ENCODE peak calls at places on chromosomes 11 and 22, in eight cellular contexts. I, A, N, T, V, H, D and S are unnamed samples.

GRCh38 chr11:8040261-8040920 is 40.6 kb upstream of the TUB start:
- DNase-seq in V (peak), I (no peak), D (no peak), N (no peak), T (no peak), A (no peak), H (no peak), S (no peak)

GRCh38 chr11:13415201-13415600 is 47.8 kb downstream of the BTBD10 start:
- DNase-seq in A (no peak), T (no peak), I (no peak), V (peak), N (no peak), D (no peak), H (no peak), S (no peak)

GRCh38 chr22:47014636-47014930 is 252.1 kb downstream of the TBC1D22A start:
- DNase-seq in V (no peak), H (no peak), I (no peak), T (no peak), N (no peak), D (no peak), A (no peak), S (no peak)

GRCh38 chr22:48441553-48441850 is 1386.2 kb downstream of the BRD1 start:
- DNase-seq in H (no peak), N (no peak), T (no peak), D (no peak), A (no peak), I (no peak), V (no peak), S (no peak)

GRCh38 chr22:20458530-20459151 is 21.0 kb upstream of the SCARF2 start:
- DNase-seq in D (no peak), V (no peak), N (no peak), T (no peak), A (no peak), H (no peak), I (no peak), S (no peak)

GRCh38 chr11:10407749-10408472 is 47.2 kb upstream of the AMPD3 start:
- DNase-seq in N (no peak), A (no peak), D (peak), I (peak), H (no peak), V (no peak), T (no peak), S (no peak)

GRCh38 chr11:114166389-114166788 is 106.9 kb downstream of the ZBTB16 start:
- DNase-seq in V (peak), I (no peak), T (no peak), A (no peak), D (no peak), N (no peak), H (no peak), S (no peak)

GRCh38 chr22:43446037-43446803 is 34.4 kb downstream of the MPPED1 start:
- DNase-seq in N (no peak), I (no peak), H (no peak), V (no peak), D (no peak), A (no peak), T (no peak), S (no peak)

GRCh38 chr11:117020287-117020686 is 77.9 kb downstream of the SIK3 start:
- DNase-seq in V (no peak), A (no peak), H (no peak), I (no peak), T (no peak), N (no peak), D (no peak), S (no peak)

GRCh38 chr22:25853902-25854301 is 111.9 kb downstream of the MYO18B start:
- DNase-seq in A (no peak), I (no peak), D (no peak), T (no peak), V (no peak), H (no peak), N (no peak), S (no peak)

GRCh38 chr11:116927163-116927772 is 89.8 kb upstream of the APOA1 start:
- DNase-seq in N (no peak), T (no peak), D (no peak), I (no peak), A (no peak), H (peak), V (peak), S (no peak)

GRCh38 chr22:37177221-37177620 is 10.8 kb downstream of the C1QTNF6 start:
- DNase-seq in V (no peak), A (no peak), N (no peak), H (no peak), I (no peak), T (no peak), D (no peak), S (no peak)

GRCh38 chr11:76791861-76792260 is 8.7 kb downstream of the TSKU start:
- DNase-seq in I (no peak), D (no peak), N (no peak), H (no peak), T (no peak), V (peak), A (no peak), S (no peak)

GRCh38 chr22:31184015-31184414 is 24.0 kb downstream of the RNF185 start:
- DNase-seq in V (no peak), H (no peak), N (no peak), A (no peak), I (no peak), D (no peak), T (no peak), S (no peak)